ENCODE peak calls at places on chromosomes 5 and 9, in seven cellular contexts. One of them, this sample, is unnamed. For H3K4me1 and H3K27me3, the result is how much of the 10 kb centered on the place peaks cover.

GRCh38 chr5:72693546-72693945 is 122.9 kb upstream of the TNPO1 start:
- DNase-seq in lower lobe of right lung: no peak
- DNase-seq in heart right ventricle: no peak
- DNase-seq in prostate gland: no peak
- DNase-seq in left ventricle myocardium inferior: no peak
- DNase-seq in H1: no peak
- DNase-seq in lung: no peak
- DNase-seq in this sample: no peak

GRCh38 chr5:121667292-121667691 is 184.4 kb upstream of the FTMT start:
- DNase-seq in heart right ventricle: no peak
- DNase-seq in lower lobe of right lung: no peak
- DNase-seq in H1: no peak
- DNase-seq in left ventricle myocardium inferior: no peak
- DNase-seq in prostate gland: no peak
- DNase-seq in lung: no peak
- DNase-seq in this sample: no peak

GRCh38 chr5:148209151-148209550 is 6.3 kb downstream of the SPINK6 start:
- DNase-seq in left ventricle myocardium inferior: no peak
- DNase-seq in heart right ventricle: no peak
- DNase-seq in lung: no peak
- DNase-seq in lower lobe of right lung: no peak
- DNase-seq in prostate gland: no peak
- DNase-seq in H1: no peak
- DNase-seq in this sample: no peak

GRCh38 chr5:113092683-113093082 is 116.1 kb downstream of the DCP2 start:
- DNase-seq in lower lobe of right lung: no peak
- DNase-seq in lung: no peak
- DNase-seq in H1: no peak
- DNase-seq in prostate gland: no peak
- DNase-seq in left ventricle myocardium inferior: no peak
- DNase-seq in heart right ventricle: no peak
- DNase-seq in this sample: no peak

GRCh38 chr5:37882636-37883035 is 42.8 kb upstream of the GDNF start:
- DNase-seq in lung: no peak
- DNase-seq in H1: no peak
- DNase-seq in prostate gland: no peak
- DNase-seq in heart right ventricle: no peak
- DNase-seq in left ventricle myocardium inferior: no peak
- DNase-seq in lower lobe of right lung: no peak
- DNase-seq in this sample: no peak

GRCh38 chr9:28970241-28970654 is 1397.0 kb upstream of the C9orf72 start:
- DNase-seq in prostate gland: no peak
- DNase-seq in left ventricle myocardium inferior: no peak
- DNase-seq in H1: peak
- DNase-seq in heart right ventricle: no peak
- DNase-seq in lung: no peak
- DNase-seq in lower lobe of right lung: no peak
- DNase-seq in this sample: no peak

GRCh38 chr9:92607088-92607487 is 62.8 kb downstream of the IPPK start:
- DNase-seq in lung: no peak
- DNase-seq in lower lobe of right lung: no peak
- DNase-seq in heart right ventricle: no peak
- DNase-seq in H1: no peak
- DNase-seq in prostate gland: no peak
- DNase-seq in left ventricle myocardium inferior: no peak
- DNase-seq in this sample: no peak

GRCh38 chr9:128421474-128422010 is 885 bp downstream of the CERCAM start:
- DNase-seq in left ventricle myocardium inferior: peak
- DNase-seq in prostate gland: no peak
- DNase-seq in lower lobe of right lung: no peak
- DNase-seq in H1: peak
- DNase-seq in lung: no peak
- DNase-seq in heart right ventricle: no peak
- DNase-seq in this sample: no peak

GRCh38 chr5:50302815-50303490 is 138.1 kb downstream of the EMB start:
- DNase-seq in prostate gland: no peak
- DNase-seq in heart right ventricle: no peak
- DNase-seq in left ventricle myocardium inferior: no peak
- DNase-seq in lower lobe of right lung: no peak
- DNase-seq in lung: no peak
- DNase-seq in H1: no peak
- DNase-seq in this sample: no peak

GRCh38 chr9:111393971-111394370 is 63.9 kb upstream of the OR2K2 start:
- DNase-seq in H1: no peak
- DNase-seq in lower lobe of right lung: no peak
- DNase-seq in prostate gland: no peak
- DNase-seq in lung: no peak
- DNase-seq in left ventricle myocardium inferior: no peak
- DNase-seq in heart right ventricle: no peak
- DNase-seq in this sample: no peak

GRCh38 chr5:96712100-96712746 is 50.0 kb downstream of the CAST start:
- DNase-seq in prostate gland: no peak
- DNase-seq in left ventricle myocardium inferior: no peak
- DNase-seq in lung: no peak
- DNase-seq in H1: no peak
- DNase-seq in heart right ventricle: no peak
- DNase-seq in lower lobe of right lung: no peak
- DNase-seq in this sample: no peak

GRCh38 chr9:69036319-69036718 is 767 bp downstream of the FXN start:
- DNase-seq in H1: no peak
- DNase-seq in left ventricle myocardium inferior: no peak
- DNase-seq in lung: no peak
- DNase-seq in lower lobe of right lung: no peak
- DNase-seq in heart right ventricle: no peak
- DNase-seq in prostate gland: no peak
- DNase-seq in this sample: no peak

GRCh38 chr9:136043386-136044054 is 51.6 kb downstream of the NACC2 start:
- DNase-seq in lung: no peak
- DNase-seq in prostate gland: no peak
- DNase-seq in heart right ventricle: no peak
- DNase-seq in H1: peak
- DNase-seq in lower lobe of right lung: no peak
- DNase-seq in left ventricle myocardium inferior: no peak
- DNase-seq in this sample: no peak

GRCh38 chr9:132723809-132724208 is 53.5 kb downstream of the GTF3C4 start:
- DNase-seq in lung: no peak
- DNase-seq in lower lobe of right lung: no peak
- DNase-seq in H1: no peak
- DNase-seq in left ventricle myocardium inferior: no peak
- DNase-seq in prostate gland: no peak
- DNase-seq in heart right ventricle: no peak
- DNase-seq in this sample: no peak

GRCh38 chr9:95746408-95747165 is 128.9 kb upstream of the ERCC6L2 start:
- DNase-seq in heart right ventricle: no peak
- DNase-seq in H1: no peak
- DNase-seq in left ventricle myocardium inferior: no peak
- DNase-seq in lung: no peak
- DNase-seq in lower lobe of right lung: no peak
- DNase-seq in prostate gland: no peak
- DNase-seq in this sample: no peak

GRCh38 chr5:33601881-33602280 is 161.1 kb downstream of the TARS1 start:
- DNase-seq in lower lobe of right lung: no peak
- DNase-seq in heart right ventricle: no peak
- DNase-seq in lung: no peak
- DNase-seq in H1: no peak
- DNase-seq in prostate gland: no peak
- DNase-seq in left ventricle myocardium inferior: no peak
- DNase-seq in this sample: no peak

GRCh38 chr5:110469486-110469885 is 257.0 kb downstream of the TMEM232 start:
- DNase-seq in prostate gland: no peak
- DNase-seq in lung: no peak
- DNase-seq in heart right ventricle: no peak
- DNase-seq in left ventricle myocardium inferior: no peak
- DNase-seq in H1: no peak
- DNase-seq in lower lobe of right lung: no peak
- DNase-seq in this sample: no peak

GRCh38 chr9:107292811-107293554 is 9.9 kb downstream of the RAD23B start:
- DNase-seq in heart right ventricle: no peak
- DNase-seq in prostate gland: no peak
- DNase-seq in lung: no peak
- DNase-seq in lower lobe of right lung: no peak
- DNase-seq in H1: no peak
- DNase-seq in left ventricle myocardium inferior: no peak
- DNase-seq in this sample: no peak
- H3K4me1 ChIP-seq in heart right ventricle: half or more
- H3K4me1 ChIP-seq in prostate gland: under half
- H3K4me1 ChIP-seq in lung: under half
- H3K4me1 ChIP-seq in lower lobe of right lung: half or more
- H3K4me1 ChIP-seq in H1: under half
- H3K4me1 ChIP-seq in left ventricle myocardium inferior: half or more
- H3K4me1 ChIP-seq in this sample: half or more

GRCh38 chr5:173057062-173057924 is 1.1 kb downstream of the CREBRF start:
- DNase-seq in left ventricle myocardium inferior: peak
- DNase-seq in lower lobe of right lung: peak
- DNase-seq in H1: peak
- DNase-seq in prostate gland: peak
- DNase-seq in heart right ventricle: peak
- DNase-seq in lung: peak
- DNase-seq in this sample: peak
- TF ChIP-seq CTCF in left ventricle myocardium inferior: no peak
- TF ChIP-seq CTCF in lower lobe of right lung: peak
- TF ChIP-seq CTCF in H1: no peak
- TF ChIP-seq CTCF in prostate gland: peak
- TF ChIP-seq CTCF in heart right ventricle: no peak
- TF ChIP-seq CTCF in lung: no peak
- TF ChIP-seq CTCF in this sample: no peak

DNA sequence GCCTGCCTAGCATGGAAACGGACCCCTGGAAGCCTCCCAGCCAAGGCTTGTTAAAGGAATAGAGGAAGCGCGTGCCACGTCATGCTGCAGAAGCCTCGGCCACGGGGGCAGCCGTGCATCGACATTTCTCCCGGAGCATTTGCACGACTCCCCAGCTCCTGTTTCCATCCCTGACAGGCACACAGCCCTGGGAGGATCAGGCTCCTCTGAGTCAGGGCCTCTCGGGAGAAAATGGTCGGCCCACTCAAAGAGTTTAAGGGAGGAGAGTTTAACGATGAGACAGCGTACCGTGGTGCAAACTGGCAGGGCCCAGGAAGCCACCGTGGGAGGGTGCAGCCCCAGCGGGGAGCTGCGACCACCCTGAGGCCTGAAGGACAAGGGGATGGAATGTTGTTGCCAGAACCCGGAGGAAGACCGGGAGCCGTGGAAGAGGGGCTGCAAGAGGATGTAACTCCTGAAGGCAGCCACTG is 213.6 kb downstream of the PAX5 start:
- DNase-seq in left ventricle myocardium inferior: no peak
- DNase-seq in heart right ventricle: no peak
- DNase-seq in H1: no peak
- DNase-seq in lung: no peak
- DNase-seq in prostate gland: no peak
- DNase-seq in lower lobe of right lung: no peak
- DNase-seq in this sample: no peak
- H3K27me3 ChIP-seq in left ventricle myocardium inferior: half or more
- H3K27me3 ChIP-seq in heart right ventricle: half or more
- H3K27me3 ChIP-seq in H1: under half
- H3K27me3 ChIP-seq in lung: under half
- H3K27me3 ChIP-seq in prostate gland: under half
- H3K27me3 ChIP-seq in lower lobe of right lung: under half
- H3K27me3 ChIP-seq in this sample: under half

GRCh38 chr5:135243194-135244191 is 155.5 kb downstream of the MACROH2A1 start:
- DNase-seq in heart right ventricle: peak
- DNase-seq in left ventricle myocardium inferior: peak
- DNase-seq in prostate gland: no peak
- DNase-seq in H1: peak
- DNase-seq in lower lobe of right lung: no peak
- DNase-seq in lung: no peak
- DNase-seq in this sample: peak
- H3K4me1 ChIP-seq in heart right ventricle: under half
- H3K4me1 ChIP-seq in left ventricle myocardium inferior: under half
- H3K4me1 ChIP-seq in prostate gland: under half
- H3K4me1 ChIP-seq in H1: under half
- H3K4me1 ChIP-seq in lower lobe of right lung: under half
- H3K4me1 ChIP-seq in lung: under half
- H3K4me1 ChIP-seq in this sample: half or more

GRCh38 chr5:90494043-90494442 is 19.4 kb downstream of the POLR3G start:
- DNase-seq in lung: no peak
- DNase-seq in H1: no peak
- DNase-seq in prostate gland: no peak
- DNase-seq in heart right ventricle: no peak
- DNase-seq in lower lobe of right lung: no peak
- DNase-seq in left ventricle myocardium inferior: no peak
- DNase-seq in this sample: no peak

GRCh38 chr5:90483206-90483605 is 8.5 kb downstream of the POLR3G start:
- DNase-seq in lung: no peak
- DNase-seq in heart right ventricle: no peak
- DNase-seq in H1: no peak
- DNase-seq in lower lobe of right lung: no peak
- DNase-seq in left ventricle myocardium inferior: no peak
- DNase-seq in prostate gland: no peak
- DNase-seq in this sample: no peak

GRCh38 chr5:90484540-90484939 is 9.9 kb downstream of the POLR3G start:
- DNase-seq in H1: no peak
- DNase-seq in left ventricle myocardium inferior: no peak
- DNase-seq in lower lobe of right lung: no peak
- DNase-seq in heart right ventricle: no peak
- DNase-seq in prostate gland: no peak
- DNase-seq in lung: no peak
- DNase-seq in this sample: no peak

GRCh38 chr5:90488791-90489190 is 14.1 kb downstream of the POLR3G start:
- DNase-seq in lower lobe of right lung: no peak
- DNase-seq in heart right ventricle: no peak
- DNase-seq in lung: no peak
- DNase-seq in left ventricle myocardium inferior: no peak
- DNase-seq in H1: no peak
- DNase-seq in prostate gland: no peak
- DNase-seq in this sample: no peak
- TF ChIP-seq CTCF in lower lobe of right lung: no peak
- TF ChIP-seq CTCF in heart right ventricle: no peak
- TF ChIP-seq CTCF in lung: no peak
- TF ChIP-seq CTCF in left ventricle myocardium inferior: no peak
- TF ChIP-seq CTCF in H1: no peak
- TF ChIP-seq CTCF in prostate gland: no peak
- TF ChIP-seq CTCF in this sample: no peak

GRCh38 chr5:1852324-1852947 is 30.3 kb downstream of the IRX4 start:
- DNase-seq in lung: no peak
- DNase-seq in heart right ventricle: no peak
- DNase-seq in prostate gland: no peak
- DNase-seq in lower lobe of right lung: no peak
- DNase-seq in H1: no peak
- DNase-seq in left ventricle myocardium inferior: no peak
- DNase-seq in this sample: no peak
- H3K27me3 ChIP-seq in lung: under half
- H3K27me3 ChIP-seq in heart right ventricle: half or more
- H3K27me3 ChIP-seq in prostate gland: under half
- H3K27me3 ChIP-seq in lower lobe of right lung: half or more
- H3K27me3 ChIP-seq in H1: under half
- H3K27me3 ChIP-seq in left ventricle myocardium inferior: half or more
- H3K27me3 ChIP-seq in this sample: under half

DNA sequence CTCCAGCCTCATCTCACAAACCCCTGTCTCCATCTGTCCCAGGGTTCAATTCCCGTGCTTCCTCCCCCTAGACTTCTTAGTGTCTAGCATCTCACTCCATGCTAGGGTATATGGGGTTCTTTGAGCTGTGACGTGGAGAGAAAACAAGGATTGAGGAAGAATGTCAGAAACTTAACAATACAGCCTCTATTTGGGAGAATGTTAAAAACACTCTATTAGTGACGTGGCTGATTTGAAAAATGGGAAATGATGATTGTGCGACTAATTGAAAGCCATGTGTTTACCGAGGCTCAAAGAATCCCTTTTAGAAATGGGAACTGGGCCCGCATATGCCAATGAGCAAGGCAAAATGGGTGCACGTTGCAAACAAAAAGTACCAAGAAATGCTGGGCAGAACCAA is 72.7 kb upstream of the TBC1D2 start:
- DNase-seq in lung: no peak
- DNase-seq in lower lobe of right lung: no peak
- DNase-seq in left ventricle myocardium inferior: no peak
- DNase-seq in H1: no peak
- DNase-seq in prostate gland: no peak
- DNase-seq in heart right ventricle: no peak
- DNase-seq in this sample: no peak
- H3K4me1 ChIP-seq in lung: under half
- H3K4me1 ChIP-seq in lower lobe of right lung: under half
- H3K4me1 ChIP-seq in left ventricle myocardium inferior: under half
- H3K4me1 ChIP-seq in H1: under half
- H3K4me1 ChIP-seq in prostate gland: under half
- H3K4me1 ChIP-seq in heart right ventricle: under half
- H3K4me1 ChIP-seq in this sample: under half

This sample was measured in gastrocnemius medialis.